ENCODE peak calls at places on chromosomes 3 and 15, in seven cellular contexts. U is mesenchymal stem cell, X is IMR-90, Y is H1, A is H9, N is mesendoderm, S is trophoblast cell. F is an unnamed sample. For H3K27me3, the result is how much of the 10 kb centered on the place peaks cover.

GRCh38 chr3:126937533-126938432 is 45.1 kb upstream of the PLXNA1 start:
- DNase-seq in U (peak), X (peak), Y (no peak), A (no peak), N (no peak), S (no peak), F (no peak)

GRCh38 chr15:63772531-63772930 is 61.2 kb downstream of the HERC1 start:
- DNase-seq in U (no peak), X (no peak), Y (no peak), A (no peak), N (no peak), S (no peak), F (no peak)

GRCh38 chr15:97036301-97036700 is 705.8 kb downstream of the NR2F2 start:
- DNase-seq in U (peak), X (no peak), Y (no peak), A (no peak), N (no peak), S (no peak), F (no peak)

GRCh38 chr15:64742385-64742784 is 33.0 kb downstream of the RBPMS2 start:
- DNase-seq in U (no peak), X (no peak), Y (no peak), A (no peak), N (no peak), S (no peak), F (no peak)

GRCh38 chr15:83844742-83845141 is 190.8 kb downstream of the ADAMTSL3 start:
- DNase-seq in U (peak), X (peak), Y (no peak), A (no peak), N (no peak), S (peak), F (no peak)

GRCh38 chr3:18046531-18046930 is 304.1 kb upstream of the TBC1D5 start:
- DNase-seq in U (no peak), X (no peak), Y (no peak), A (no peak), N (no peak), S (no peak), F (no peak)

GRCh38 chr3:49790626-49791411 is 4.5 kb upstream of the IP6K1 start:
- DNase-seq in U (peak), X (no peak), Y (no peak), A (no peak), N (no peak), S (no peak), F (no peak)

GRCh38 chr3:161474691-161475090 is 21.9 kb upstream of the OTOL1 start:
- DNase-seq in U (no peak), X (no peak), Y (no peak), A (no peak), N (no peak), S (no peak), F (no peak)

GRCh38 chr3:48367201-48367600 is 4.8 kb upstream of the FBXW12 start:
- DNase-seq in U (no peak), X (no peak), Y (no peak), A (no peak), N (peak), S (no peak), F (no peak)

GRCh38 chr15:62472616-62473299 is 307.7 kb upstream of the C2CD4B start:
- DNase-seq in U (peak), X (no peak), Y (no peak), A (no peak), N (peak), S (peak), F (no peak)

GRCh38 chr3:59056706-59057105 is 6.9 kb upstream of the CFAP20DC start:
- DNase-seq in U (no peak), X (peak), Y (no peak), A (no peak), N (no peak), S (peak), F (no peak)

GRCh38 chr15:26628071-26628470 is 144.8 kb downstream of the GABRB3 start:
- DNase-seq in U (no peak), X (no peak), Y (no peak), A (no peak), N (peak), S (no peak), F (no peak)

GRCh38 chr15:40252438-40253178 is 13.7 kb downstream of the PAK6 start:
- DNase-seq in U (no peak), X (no peak), Y (no peak), A (peak), N (no peak), S (no peak), F (peak)

GRCh38 chr15:40251455-40252140 is 12.7 kb downstream of the PAK6 start:
- DNase-seq in U (no peak), X (no peak), Y (no peak), A (no peak), N (no peak), S (no peak), F (no peak)

GRCh38 chr15:40253179-40253790 is 14.4 kb downstream of the PAK6 start:
- DNase-seq in U (no peak), X (no peak), Y (no peak), A (no peak), N (no peak), S (no peak), F (no peak)

GRCh38 chr15:40250771-40251454 is 12.1 kb downstream of the PAK6 start:
- DNase-seq in U (no peak), X (no peak), Y (no peak), A (no peak), N (no peak), S (no peak), F (no peak)

GRCh38 chr15:40252141-40252437 is 13.2 kb downstream of the PAK6 start:
- DNase-seq in U (no peak), X (no peak), Y (no peak), A (no peak), N (no peak), S (no peak), F (no peak)
- H3K27me3 ChIP-seq in U (under half), X (half or more), Y (under half), A (under half), N (under half), S (under half), F (under half)

DNA sequence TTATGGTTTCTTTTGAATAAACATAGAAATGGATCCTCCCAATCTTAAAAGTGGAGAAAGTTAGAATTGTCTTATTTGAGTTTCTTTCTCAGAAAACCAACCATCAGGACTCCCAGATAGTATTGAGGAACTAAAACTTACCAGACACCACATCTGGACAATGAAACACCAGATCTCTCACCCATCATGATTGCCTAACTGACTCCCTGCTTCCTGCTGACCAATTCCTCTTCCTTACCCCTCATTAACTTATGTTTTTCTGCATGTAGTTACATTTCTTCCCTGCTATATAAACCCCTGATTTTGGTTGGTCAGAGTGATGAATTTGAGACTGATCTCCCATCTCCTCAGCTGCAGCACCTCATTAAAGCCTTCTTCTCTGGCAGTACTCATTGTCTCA is 242.0 kb upstream of the SETMAR start:
- DNase-seq in U (no peak), X (no peak), Y (no peak), A (no peak), N (no peak), S (no peak), F (no peak)
- H3K4me2 ChIP-seq in U (no peak), X (no peak), Y (no peak), A (no peak), N (no peak), S (no peak), F (no peak)

GRCh38 chr3:189937302-189938255 is 183.1 kb downstream of the P3H2 start:
- DNase-seq in U (peak), X (peak), Y (no peak), A (no peak), N (peak), S (peak), F (no peak)
- H2AK5ac ChIP-seq in U (no peak), X (no peak), Y (no peak), A (no peak), N (no peak), S (no peak), F (no peak)

DNA sequence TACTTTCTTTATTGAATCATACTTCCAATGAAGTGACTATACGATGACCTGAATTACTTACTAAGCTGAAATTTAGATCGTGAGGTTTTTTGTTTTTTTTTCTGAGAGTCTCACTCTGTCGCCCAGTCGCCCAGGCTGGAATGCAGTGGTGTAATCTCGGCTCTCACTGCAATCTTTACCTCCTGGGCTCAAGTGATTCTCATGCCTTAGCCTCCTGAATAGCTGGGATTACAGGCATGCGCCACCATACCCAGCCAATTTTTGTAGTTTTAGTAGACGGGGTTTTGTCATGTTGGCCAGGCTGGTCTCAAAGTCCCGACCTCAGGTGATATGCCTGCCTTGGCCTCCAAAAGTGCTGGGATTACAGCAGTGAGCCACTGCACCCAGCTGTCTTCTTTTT is 28.7 kb downstream of the SPPL2A start:
- DNase-seq in U (no peak), X (no peak), Y (no peak), A (no peak), N (peak), S (peak), F (no peak)
- H3K27me3 ChIP-seq in U (under half), X (under half), Y (under half), A (under half), N (under half), S (under half), F (under half)

GRCh38 chr3:149600619-149601018 is 57.2 kb downstream of the WWTR1 start:
- DNase-seq in U (no peak), X (no peak), Y (no peak), A (no peak), N (no peak), S (no peak), F (no peak)
- H3K4me2 ChIP-seq in U (no peak), X (peak), Y (no peak), A (no peak), N (no peak), S (no peak), F (no peak)

GRCh38 chr3:160450846-160451245 is 1.3 kb upstream of the TRIM59 start:
- DNase-seq in U (peak), X (peak), Y (no peak), A (no peak), N (peak), S (no peak), F (no peak)
- H2AK5ac ChIP-seq in U (no peak), X (peak), Y (no peak), A (no peak), N (peak), S (no peak), F (no peak)

DNA sequence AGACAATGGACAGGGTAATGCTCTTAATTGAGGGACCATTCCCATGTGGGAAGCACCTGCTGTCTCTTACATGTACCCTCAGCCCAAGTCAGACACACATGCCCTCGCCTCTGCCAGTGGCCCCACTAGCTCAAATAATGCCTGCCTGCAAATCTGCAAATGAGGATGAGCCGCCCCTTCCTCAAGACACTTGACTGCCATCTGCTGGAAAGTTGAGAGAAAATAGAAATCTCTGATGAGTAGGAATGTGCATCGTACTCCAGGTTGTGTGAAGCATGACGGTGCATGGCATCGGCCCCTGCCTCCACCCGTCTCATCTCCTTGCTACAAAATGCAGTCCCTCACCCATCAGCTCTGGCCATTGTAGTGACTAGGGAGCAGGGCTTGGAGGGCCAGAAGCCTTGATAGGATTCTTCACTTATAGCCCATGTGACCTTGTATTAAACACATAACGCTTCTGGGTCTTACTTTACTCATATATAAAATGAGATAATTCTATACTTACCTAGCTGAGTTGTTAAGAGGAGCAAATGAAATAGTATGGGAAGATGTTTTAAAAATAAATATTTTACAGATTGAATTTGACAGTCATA is 6.3 kb upstream of the SCN5A start:
- DNase-seq in U (peak), X (peak), Y (no peak), A (peak), N (peak), S (no peak), F (no peak)
- H3K27me3 ChIP-seq in U (half or more), X (under half), Y (under half), A (under half), N (under half), S (under half), F (under half)

DNA sequence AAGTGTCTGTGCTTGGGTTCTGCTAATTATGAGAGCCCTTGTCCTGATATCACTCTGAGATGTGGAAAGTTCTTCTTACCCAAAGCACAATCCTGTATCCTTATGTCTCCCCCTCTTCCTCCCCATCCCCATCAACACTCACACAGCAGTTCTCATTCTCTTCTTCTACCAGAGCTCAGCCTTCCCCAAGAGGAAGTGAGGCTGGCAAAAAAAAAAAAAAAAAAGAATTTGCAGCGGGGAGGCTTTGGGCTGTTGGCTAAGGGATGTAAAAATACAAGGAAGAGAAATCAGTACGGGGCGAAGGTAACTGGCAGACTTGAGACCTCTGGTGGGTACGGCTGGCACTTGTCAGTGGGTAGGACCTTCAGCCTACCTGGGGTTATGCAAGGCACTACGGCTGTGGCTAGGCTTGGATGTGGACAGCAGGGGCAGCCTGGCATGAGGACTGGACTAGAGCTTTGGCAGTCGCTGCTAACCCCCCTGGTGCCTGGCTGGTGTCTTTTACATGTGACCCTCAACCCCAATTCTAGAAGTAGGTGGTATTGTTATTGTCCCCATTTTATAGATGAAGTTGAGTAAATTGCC is 5.4 kb downstream of the VIPR1 start:
- DNase-seq in U (no peak), X (no peak), Y (no peak), A (peak), N (no peak), S (no peak), F (no peak)
- H3K4me2 ChIP-seq in U (no peak), X (no peak), Y (no peak), A (no peak), N (no peak), S (no peak), F (no peak)

DNA sequence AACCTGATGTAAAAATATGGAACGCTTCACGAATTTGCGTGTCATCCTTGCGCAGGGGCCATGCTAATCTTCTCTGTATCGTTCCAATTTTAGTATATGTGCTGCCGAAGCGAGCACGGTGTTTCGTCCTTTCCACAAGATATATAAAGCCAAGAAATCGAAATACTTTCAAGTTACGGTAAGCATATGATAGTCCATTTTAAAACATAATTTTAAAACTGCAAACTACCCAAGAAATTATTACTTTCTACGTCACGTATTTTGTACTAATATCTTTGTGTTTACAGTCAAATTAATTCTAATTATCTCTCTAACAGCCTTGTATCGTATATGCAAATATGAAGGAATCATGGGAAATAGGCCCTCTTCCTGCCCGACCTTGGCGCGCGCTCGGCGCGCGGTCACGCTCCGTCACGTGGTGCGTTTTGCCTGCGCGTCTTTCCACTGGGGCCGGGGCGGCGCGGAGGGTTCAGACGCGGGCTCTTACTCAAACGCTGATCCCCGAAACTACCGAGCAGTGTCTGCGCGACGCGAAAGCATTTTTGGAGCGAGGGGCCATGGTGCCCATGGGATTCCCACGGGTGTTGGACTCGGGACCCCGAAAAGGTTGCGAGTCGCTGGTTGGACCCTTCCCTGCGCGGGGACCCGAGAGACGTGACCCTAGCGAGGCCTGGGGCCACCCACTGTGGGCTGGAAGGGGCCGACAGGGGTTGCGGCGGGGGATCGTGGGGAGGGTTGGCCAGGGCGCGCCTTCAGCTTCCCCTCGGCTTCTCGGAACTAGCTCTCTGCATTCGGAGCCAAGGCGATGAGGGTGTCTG is at the start of gene RNU6-1:
- DNase-seq in U (peak), X (peak), Y (no peak), A (peak), N (peak), S (peak), F (peak)
- H2AK5ac ChIP-seq in U (no peak), X (no peak), Y (no peak), A (no peak), N (no peak), S (no peak), F (no peak)

DNA sequence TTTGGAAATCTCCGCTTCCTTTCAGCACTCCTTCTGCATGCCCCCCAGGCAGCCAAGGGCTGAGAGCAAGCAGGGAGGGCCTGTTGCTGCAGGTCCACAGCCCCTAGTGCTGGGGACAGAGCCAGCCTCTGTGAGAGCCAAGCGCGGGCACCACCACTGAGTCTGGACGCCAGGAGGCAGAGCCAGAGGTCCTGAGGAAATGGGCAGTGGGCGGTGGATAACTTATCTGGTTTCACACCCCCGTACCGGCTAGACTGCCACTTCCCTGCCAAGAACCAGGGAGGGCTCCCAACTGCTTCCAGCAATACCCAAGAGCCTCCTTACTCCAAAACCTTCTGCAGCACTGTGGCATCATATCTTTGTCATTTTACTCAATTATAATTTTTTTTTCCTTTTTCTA is 141.6 kb upstream of the IGF1R start:
- DNase-seq in U (no peak), X (no peak), Y (no peak), A (no peak), N (no peak), S (no peak), F (no peak)
- H3K27me3 ChIP-seq in U (under half), X (under half), Y (under half), A (under half), N (under half), S (under half), F (under half)